ENCODE peak calls at places on chromosomes 1 and 21, in eight cellular contexts. H is colonic mucosa, J is fibroblast of the aortic adventitia, K is iris pigment epithelial cell, O is NCI-H446 treated with DMSO at 0.1 percent for 48 hours, G is NCI-H2029, Q is smooth muscle cell of the brain vasculature, W is GM12891. X is an unnamed sample.

GRCh38 chr21:22758478-22758877 is 1760.3 kb downstream of the NCAM2 start:
- DNase-seq in H (no peak), J (no peak), K (peak; percentile 9), O (no peak), G (no peak), Q (no peak), W (no peak), X (no peak)

GRCh38 chr1:7068552-7068951 is 283.3 kb downstream of the CAMTA1 start:
- DNase-seq in H (no peak), J (no peak), K (no peak), O (no peak), G (no peak), Q (no peak), W (no peak), X (no peak)

GRCh38 chr1:162300057-162300917 is 76.4 kb downstream of the SPATA46 start:
- DNase-seq in H (no peak), J (no peak), K (no peak), O (no peak), G (no peak), Q (no peak), W (no peak), X (no peak)

GRCh38 chr21:28592205-28592845 is 400.4 kb downstream of the LTN1 start:
- DNase-seq in H (no peak), J (no peak), K (no peak), O (no peak), G (no peak), Q (no peak), W (no peak), X (no peak)

GRCh38 chr1:8091691-8092090 is 65.6 kb upstream of the ERRFI1 start:
- DNase-seq in H (no peak), J (peak; percentile 57), K (peak; percentile 58), O (no peak), G (no peak), Q (no peak), W (no peak), X (no peak)

GRCh38 chr1:17438977-17439249 is 564 bp downstream of the RCC2 start:
- DNase-seq in H (peak; percentile 32), J (no peak), K (no peak), O (no peak), G (no peak), Q (no peak), W (no peak), X (no peak)

GRCh38 chr1:208047476-208047934 is 136.6 kb upstream of the CD34 start:
- DNase-seq in H (peak; percentile 46), J (peak; percentile 65), K (peak; percentile 61), O (no peak), G (no peak), Q (peak; percentile 55), W (no peak), X (peak; percentile 74)

GRCh38 chr1:197619008-197619640 is 156.2 kb downstream of the DENND1B start:
- DNase-seq in H (no peak), J (peak; percentile 55), K (peak; percentile 26), O (peak; percentile 53), G (no peak), Q (no peak), W (no peak), X (no peak)

GRCh38 chr21:45595574-45596295 is 47.8 kb upstream of the PCBP3 start:
- DNase-seq in H (no peak), J (no peak), K (no peak), O (no peak), G (no peak), Q (no peak), W (no peak), X (no peak)

GRCh38 chr1:216682694-216683243 is 40.5 kb downstream of the ESRRG start:
- DNase-seq in H (no peak), J (no peak), K (no peak), O (no peak), G (no peak), Q (no peak), W (no peak), X (no peak)

X was measured in body of pancreas.